ENCODE peak calls at places on chromosomes 13 and 19, in five cellular contexts. G is stromal cell of bone marrow; B is stimulated activated CD4-positive, alpha-beta T cell treated with anti-CD3 and anti-CD28 coated beads, Interleukin-1b, Interleukin-23, amount 100 ng/mL, for 4 hours; S is amygdala; Y is heart right ventricle. A is an unnamed sample.

GRCh38 chr13:21625366-21625765 is 21.4 kb upstream of the MICU2 start:
- DNase-seq in G (no peak), B (no peak), S (no peak), Y (no peak), A (no peak)

GRCh38 chr13:99280166-99280565 is 22.0 kb upstream of the GPR18 start:
- DNase-seq in G (peak), B (no peak), S (no peak), Y (no peak), A (no peak)

GRCh38 chr19:4803736-4804695 is 12.5 kb downstream of the FEM1A start:
- DNase-seq in G (no peak), B (peak), S (no peak), Y (peak), A (no peak)

GRCh38 chr19:13796301-13797057 is 1.2 kb downstream of the ZSWIM4 start:
- DNase-seq in G (peak), B (no peak), S (no peak), Y (peak), A (no peak)

GRCh38 chr19:35789195-35789977 is 14.0 kb downstream of the ARHGAP33 start:
- DNase-seq in G (no peak), B (no peak), S (no peak), Y (no peak), A (no peak)

GRCh38 chr13:36619535-36619934 is 54.3 kb upstream of the SERTM1 start:
- DNase-seq in G (no peak), B (no peak), S (no peak), Y (no peak), A (no peak)

GRCh38 chr19:6694147-6694815 is 24.3 kb upstream of the TNFSF14 start:
- DNase-seq in G (no peak), B (no peak), S (no peak), Y (no peak), A (no peak)

GRCh38 chr19:2049741-2050348 is 1.2 kb downstream of the MKNK2 start:
- DNase-seq in G (peak), B (peak), S (no peak), Y (peak), A (no peak)

GRCh38 chr19:15197275-15198005 is 3.4 kb downstream of the NOTCH3 start:
- DNase-seq in G (no peak), B (no peak), S (no peak), Y (peak), A (no peak)

GRCh38 chr19:947707-948533 is 22.1 kb downstream of the ARID3A start:
- DNase-seq in G (no peak), B (no peak), S (peak), Y (peak), A (no peak)

GRCh38 chr13:110280231-110280813 is 26.6 kb downstream of the COL4A1 start:
- DNase-seq in G (no peak), B (no peak), S (no peak), Y (no peak), A (no peak)

GRCh38 chr19:2273356-2274184 is 8.4 kb downstream of the PEAK3 start:
- DNase-seq in G (peak), B (no peak), S (peak), Y (peak), A (no peak)

GRCh38 chr13:100526299-100527030 is 62.1 kb downstream of the GGACT start:
- DNase-seq in G (no peak), B (no peak), S (no peak), Y (no peak), A (no peak)

GRCh38 chr13:24165746-24166145 is 5.2 kb downstream of the SPATA13 start:
- DNase-seq in G (no peak), B (no peak), S (no peak), Y (no peak), A (no peak)

GRCh38 chr13:100818706-100819105 is 144.1 kb upstream of the TMTC4 start:
- DNase-seq in G (peak), B (no peak), S (no peak), Y (no peak), A (no peak)

GRCh38 chr19:15166700-15167099 is 34.1 kb downstream of the NOTCH3 start:
- DNase-seq in G (no peak), B (no peak), S (no peak), Y (no peak), A (no peak)

GRCh38 chr19:29616541-29616940 is 10.5 kb downstream of the POP4 start:
- DNase-seq in G (no peak), B (no peak), S (no peak), Y (no peak), A (no peak)

GRCh38 chr13:27868639-27869435 is 51.0 kb upstream of the PDX1 start:
- DNase-seq in G (no peak), B (no peak), S (no peak), Y (no peak), A (no peak)

GRCh38 chr13:95100525-95101121 is 200.6 kb downstream of the ABCC4 start:
- DNase-seq in G (peak), B (no peak), S (no peak), Y (no peak), A (no peak)

GRCh38 chr19:6067975-6068374 is 42.3 kb downstream of the RFX2 start:
- DNase-seq in G (no peak), B (no peak), S (no peak), Y (no peak), A (peak)

GRCh38 chr19:33064117-33064777 is 441 bp downstream of the RHPN2 start:
- DNase-seq in G (no peak), B (no peak), S (no peak), Y (peak), A (no peak)

GRCh38 chr19:13164370-13165090 is 14.3 kb downstream of the IER2 start:
- DNase-seq in G (no peak), B (peak), S (no peak), Y (peak), A (no peak)

GRCh38 chr13:92719868-92720267 is 506.7 kb upstream of the GPC6 start:
- DNase-seq in G (no peak), B (no peak), S (no peak), Y (no peak), A (no peak)

GRCh38 chr19:41427647-41428480 is 690 bp upstream of the B3GNT8 start:
- DNase-seq in G (no peak), B (peak), S (no peak), Y (peak), A (no peak)

GRCh38 chr13:108915634-108916497 is 286.5 kb downstream of the MYO16 start:
- DNase-seq in G (peak), B (peak), S (no peak), Y (peak), A (no peak)

A was measured in chondrocyte.